ENCODE peak calls at places on chromosome X, in seven cellular contexts. R is uterus, A is Peyer's patch, W is K562, B is tibial nerve, H is ovary, I is spleen. M is an unnamed sample.
A peak's percentile ranks its signal among the peaks of the same experiment; 100 is the strongest.

GRCh38 chrX:110180928-110181310 is 137.0 kb downstream of the AMMECR1 start:
- DNase-seq in R (no peak), A (no peak), W (no peak), B (no peak), H (no peak), I (no peak), M (no peak)

GRCh38 chrX:39645059-39645895 is 452.5 kb downstream of the BCOR start:
- DNase-seq in R (peak; percentile 85), A (no peak), W (peak; percentile 20), B (peak; percentile 58), H (peak; percentile 89), I (no peak), M (no peak)

GRCh38 chrX:154300815-154301214 is 5.2 kb downstream of the TKTL1 start:
- DNase-seq in R (no peak), A (no peak), W (no peak), B (no peak), H (no peak), I (peak; percentile 70), M (no peak)

GRCh38 chrX:42803320-42803719 is 25.4 kb upstream of the PPP1R2C start:
- DNase-seq in R (no peak), A (no peak), W (no peak), B (no peak), H (no peak), I (no peak), M (no peak)

GRCh38 chrX:1945879-1946278 is 331.0 kb downstream of the ASMT start:
- DNase-seq in R (no peak), A (no peak), W (no peak), B (no peak), H (no peak), I (no peak), M (no peak)

GRCh38 chrX:418927-419729 is 32.4 kb upstream of the PPP2R3B start:
- DNase-seq in R (no peak), A (no peak), W (no peak), B (no peak), H (no peak), I (no peak), M (no peak)

GRCh38 chrX:111652719-111653118 is 28.3 kb upstream of the ALG13 start:
- DNase-seq in R (no peak), A (no peak), W (no peak), B (no peak), H (no peak), I (no peak), M (no peak)

GRCh38 chrX:77003956-77004355 is 443.2 kb upstream of the FGF16 start:
- DNase-seq in R (no peak), A (no peak), W (no peak), B (no peak), H (no peak), I (no peak), M (no peak)

GRCh38 chrX:3177851-3178250 is 136.6 kb downstream of the ARSF start:
- DNase-seq in R (no peak), A (no peak), W (no peak), B (no peak), H (no peak), I (no peak), M (no peak)

GRCh38 chrX:63713510-63713909 is 71.5 kb downstream of the ARHGEF9 start:
- DNase-seq in R (no peak), A (no peak), W (no peak), B (no peak), H (no peak), I (no peak), M (no peak)

GRCh38 chrX:74426615-74427014 is 5.3 kb downstream of the SLC16A2 start:
- DNase-seq in R (no peak), A (no peak), W (no peak), B (no peak), H (no peak), I (no peak), M (no peak)

GRCh38 chrX:144259054-144259453 is 375.2 kb downstream of the UBE2NL start:
- DNase-seq in R (no peak), A (no peak), W (no peak), B (no peak), H (no peak), I (no peak), M (no peak)

GRCh38 chrX:1462596-1463251 is 10.0 kb upstream of the ASMTL start:
- DNase-seq in R (no peak), A (peak; percentile 39), W (peak; percentile 30), B (no peak), H (no peak), I (peak; percentile 65), M (no peak)

GRCh38 chrX:54230440-54231148 is 47.5 kb upstream of the FAM120C start:
- DNase-seq in R (no peak), A (no peak), W (no peak), B (no peak), H (no peak), I (no peak), M (no peak)

GRCh38 chrX:2549874-2550273 is 49.1 kb upstream of the DHRSX start:
- DNase-seq in R (no peak), A (no peak), W (no peak), B (no peak), H (no peak), I (no peak), M (no peak)

GRCh38 chrX:53287493-53288138 is 6.2 kb upstream of the IQSEC2 start:
- DNase-seq in R (peak; percentile 66), A (peak; percentile 30), W (no peak), B (peak; percentile 15), H (peak; percentile 55), I (peak; percentile 81), M (no peak)

GRCh38 chrX:39850630-39851152 is 247.1 kb downstream of the BCOR start:
- DNase-seq in R (peak; percentile 54), A (no peak), W (peak; percentile 90), B (no peak), H (no peak), I (no peak), M (no peak)

GRCh38 chrX:95058815-95059214 is 1384.8 kb downstream of the FAM133A start:
- DNase-seq in R (no peak), A (no peak), W (no peak), B (no peak), H (no peak), I (no peak), M (no peak)

GRCh38 chrX:11724122-11725017 is 33.7 kb upstream of the MSL3 start:
- DNase-seq in R (peak; percentile 33), A (no peak), W (peak; percentile 29), B (no peak), H (peak; percentile 32), I (no peak), M (no peak)

DNA sequence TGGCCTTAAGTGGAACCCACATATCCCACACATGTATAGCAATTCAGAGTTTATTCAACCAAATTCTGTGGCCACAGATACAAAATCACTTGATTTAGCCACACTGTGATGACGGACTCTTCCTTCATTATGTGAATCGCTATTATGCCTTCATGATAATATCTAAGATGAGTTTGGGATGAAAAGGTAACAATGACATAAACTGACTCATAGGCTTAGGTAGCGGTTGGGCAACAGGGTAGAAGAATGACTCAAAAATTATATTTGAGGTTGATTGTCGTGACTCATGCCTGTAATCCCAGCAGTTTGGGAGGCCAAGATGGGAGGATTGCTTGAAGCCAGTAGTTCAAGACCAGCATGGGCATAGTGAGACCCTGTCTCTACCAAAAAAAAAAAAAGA is 70.5 kb upstream of the USP9X start:
- DNase-seq in R (no peak), A (no peak), W (no peak), B (no peak), H (no peak), I (no peak), M (no peak)
- H3K27ac ChIP-seq in R (no peak overlapping the region), A (no peak overlapping the region), W (no peak overlapping the region), B (no peak overlapping the region), H (no peak overlapping the region), I (no peak overlapping the region), M (no peak overlapping the region)

DNA sequence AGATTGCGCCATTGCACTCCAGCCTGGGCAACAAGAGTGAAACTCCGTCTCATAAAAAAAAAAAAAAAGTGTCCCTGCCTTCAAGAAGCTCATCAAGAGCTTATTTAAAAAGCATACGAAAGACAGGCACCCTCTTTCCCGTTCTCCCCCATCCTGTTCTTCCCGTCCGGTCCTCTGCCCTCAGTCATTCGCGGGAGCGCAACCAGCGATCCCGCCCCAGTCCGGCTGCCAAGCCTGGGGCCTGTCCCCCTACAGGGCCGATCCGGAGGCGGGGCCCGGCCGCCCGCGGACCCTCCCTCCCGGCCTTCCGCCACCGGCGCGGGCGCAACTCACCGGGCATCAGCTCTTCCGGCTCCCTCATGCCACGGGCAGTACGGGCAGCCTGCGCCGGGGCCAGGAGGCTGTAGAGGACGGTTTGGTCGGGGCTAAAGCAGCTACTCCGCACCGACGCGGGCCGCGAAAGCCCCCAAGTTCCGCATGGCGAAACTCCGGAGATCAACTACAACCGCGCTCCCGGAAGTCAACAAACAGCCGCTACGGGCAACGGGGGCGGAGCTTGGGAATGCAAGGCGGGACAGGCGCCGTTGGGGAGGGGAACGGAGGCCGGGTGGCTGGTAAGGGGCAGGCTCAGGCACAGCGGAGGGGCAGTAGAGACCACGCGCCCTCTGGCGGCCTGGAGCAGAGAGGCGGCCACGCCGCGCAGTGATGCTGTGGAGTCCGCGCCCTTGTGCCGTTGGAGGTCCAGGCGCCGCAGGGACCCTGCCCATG is at the start of gene RPGR:
- DNase-seq in R (peak; percentile 93), A (peak; percentile 91), W (peak; percentile 91), B (peak; percentile 86), H (peak; percentile 90), I (peak; percentile 97), M (peak; percentile 90)
- TF ChIP-seq POLR2A in R (peak; percentile 70), A (peak; percentile 20), W (peak; percentile 70), B (no peak), H (peak; percentile 67), I (no peak), M (no peak)

DNA sequence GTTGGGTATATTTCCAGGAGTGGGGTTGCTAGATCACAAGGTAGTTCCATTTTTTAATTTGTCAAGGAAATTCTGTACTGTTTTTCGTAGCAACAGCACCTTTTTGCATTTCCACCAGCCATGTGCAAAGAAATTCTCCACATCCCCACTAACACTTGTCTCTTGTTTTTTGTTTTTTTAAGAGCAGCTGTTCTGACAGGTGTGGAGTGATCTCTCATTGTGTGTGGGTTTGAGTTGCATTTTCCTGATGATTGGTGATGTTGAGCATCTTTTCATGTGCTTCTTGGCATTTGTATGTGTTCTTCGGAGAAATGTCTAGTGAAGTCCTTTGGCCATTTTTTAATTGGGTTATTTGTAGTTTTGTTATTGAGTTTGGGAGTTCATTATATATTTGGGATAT is 80.3 kb upstream of the PUDP start:
- DNase-seq in R (no peak), A (no peak), W (no peak), B (no peak), H (no peak), I (no peak), M (no peak)
- H3K27ac ChIP-seq in R (no peak overlapping the region), A (no peak overlapping the region), W (no peak overlapping the region), B (no peak overlapping the region), H (no peak overlapping the region), I (no peak overlapping the region), M (no peak overlapping the region)

GRCh38 chrX:134806707-134807038 is 148.4 kb upstream of the PLAC1 start:
- DNase-seq in R (no peak), A (no peak), W (no peak), B (no peak), H (no peak), I (no peak), M (no peak)

GRCh38 chrX:134803551-134804183 is 145.4 kb upstream of the PLAC1 start:
- DNase-seq in R (no peak), A (no peak), W (peak; percentile 42), B (no peak), H (no peak), I (no peak), M (no peak)

GRCh38 chrX:134804779-134805178 is 146.5 kb upstream of the PLAC1 start:
- DNase-seq in R (no peak), A (no peak), W (no peak), B (no peak), H (no peak), I (no peak), M (no peak)

GRCh38 chrX:134810211-134810610 is 151.9 kb upstream of the PLAC1 start:
- DNase-seq in R (no peak), A (no peak), W (peak; percentile 43), B (no peak), H (no peak), I (no peak), M (no peak)

GRCh38 chrX:134807039-134807729 is 148.9 kb upstream of the PLAC1 start:
- DNase-seq in R (peak; percentile 93), A (peak; percentile 92), W (peak; percentile 81), B (peak; percentile 76), H (peak; percentile 91), I (peak; percentile 95), M (peak; percentile 72)
- TF ChIP-seq POLR2A in R (peak; percentile 53), A (peak; percentile 28), W (peak; percentile 68), B (no peak), H (peak; percentile 67), I (no peak), M (no peak)

M was measured in breast epithelium.